ENCODE peak calls at places on chromosomes 11 and 22, in five cellular contexts. One of them, this sample, is unnamed.

GRCh38 chr11:70019576-70020011 is 58.5 kb upstream of the ANO1 start:
- DNase-seq in fibroblast of lung: no peak
- DNase-seq in ACHN: no peak
- DNase-seq in NCI-H1092: no peak
- DNase-seq in naive thymus-derived CD4-positive, alpha-beta T cell: no peak
- DNase-seq in this sample: no peak

GRCh38 chr11:62138630-62139425 is 15.0 kb downstream of the INCENP start:
- DNase-seq in fibroblast of lung: no peak
- DNase-seq in ACHN: no peak
- DNase-seq in NCI-H1092: no peak
- DNase-seq in naive thymus-derived CD4-positive, alpha-beta T cell: no peak
- DNase-seq in this sample: no peak

GRCh38 chr22:39643311-39644083 is 72.9 kb downstream of the CACNA1I start:
- DNase-seq in fibroblast of lung: no peak
- DNase-seq in ACHN: no peak
- DNase-seq in NCI-H1092: no peak
- DNase-seq in naive thymus-derived CD4-positive, alpha-beta T cell: no peak
- DNase-seq in this sample: no peak

GRCh38 chr11:134677338-134677948 is 265.4 kb upstream of the B3GAT1 start:
- DNase-seq in fibroblast of lung: no peak
- DNase-seq in ACHN: no peak
- DNase-seq in NCI-H1092: no peak
- DNase-seq in naive thymus-derived CD4-positive, alpha-beta T cell: no peak
- DNase-seq in this sample: no peak

GRCh38 chr22:50445071-50445879 is 29.6 kb downstream of the SBF1 start:
- DNase-seq in fibroblast of lung: no peak
- DNase-seq in ACHN: no peak
- DNase-seq in NCI-H1092: no peak
- DNase-seq in naive thymus-derived CD4-positive, alpha-beta T cell: peak; percentile 31
- DNase-seq in this sample: no peak

GRCh38 chr11:67370351-67371076 is 2.9 kb downstream of the CLCF1 start:
- DNase-seq in fibroblast of lung: peak; percentile 85
- DNase-seq in ACHN: no peak
- DNase-seq in NCI-H1092: no peak
- DNase-seq in naive thymus-derived CD4-positive, alpha-beta T cell: no peak
- DNase-seq in this sample: no peak

GRCh38 chr22:39220450-39220849 is 24.3 kb downstream of the PDGFB start:
- DNase-seq in fibroblast of lung: no peak
- DNase-seq in ACHN: no peak
- DNase-seq in NCI-H1092: no peak
- DNase-seq in naive thymus-derived CD4-positive, alpha-beta T cell: no peak
- DNase-seq in this sample: no peak

GRCh38 chr11:31808268-31808667 is 2.9 kb downstream of the PAX6 start:
- DNase-seq in fibroblast of lung: no peak
- DNase-seq in ACHN: no peak
- DNase-seq in NCI-H1092: no peak
- DNase-seq in naive thymus-derived CD4-positive, alpha-beta T cell: no peak
- DNase-seq in this sample: no peak

GRCh38 chr11:77046060-77046501 is 11.9 kb downstream of the B3GNT6 start:
- DNase-seq in fibroblast of lung: no peak
- DNase-seq in ACHN: peak; percentile 42
- DNase-seq in NCI-H1092: no peak
- DNase-seq in naive thymus-derived CD4-positive, alpha-beta T cell: peak; percentile 66
- DNase-seq in this sample: no peak

GRCh38 chr11:80297808-80298460 is 857.1 kb upstream of the TENM4 start:
- DNase-seq in fibroblast of lung: peak; percentile 90
- DNase-seq in ACHN: peak; percentile 22
- DNase-seq in NCI-H1092: no peak
- DNase-seq in naive thymus-derived CD4-positive, alpha-beta T cell: no peak
- DNase-seq in this sample: no peak

GRCh38 chr11:69034123-69034522 is 14.6 kb upstream of the TPCN2 start:
- DNase-seq in fibroblast of lung: no peak
- DNase-seq in ACHN: no peak
- DNase-seq in NCI-H1092: no peak
- DNase-seq in naive thymus-derived CD4-positive, alpha-beta T cell: no peak
- DNase-seq in this sample: no peak

GRCh38 chr11:20158597-20159257 is 1.5 kb downstream of the DBX1 start:
- DNase-seq in fibroblast of lung: peak; percentile 71
- DNase-seq in ACHN: peak; percentile 57
- DNase-seq in NCI-H1092: no peak
- DNase-seq in naive thymus-derived CD4-positive, alpha-beta T cell: no peak
- DNase-seq in this sample: no peak

GRCh38 chr11:45054956-45055355 is 91.5 kb upstream of the PRDM11 start:
- DNase-seq in fibroblast of lung: no peak
- DNase-seq in ACHN: no peak
- DNase-seq in NCI-H1092: no peak
- DNase-seq in naive thymus-derived CD4-positive, alpha-beta T cell: no peak
- DNase-seq in this sample: no peak

GRCh38 chr11:47033439-47033838 is 96.9 kb downstream of the CSTPP1 start:
- DNase-seq in fibroblast of lung: no peak
- DNase-seq in ACHN: no peak
- DNase-seq in NCI-H1092: no peak
- DNase-seq in naive thymus-derived CD4-positive, alpha-beta T cell: no peak
- DNase-seq in this sample: no peak

GRCh38 chr11:46369458-46370152 is 11.9 kb upstream of the MDK start:
- DNase-seq in fibroblast of lung: peak; percentile 69
- DNase-seq in ACHN: peak; percentile 78
- DNase-seq in NCI-H1092: no peak
- DNase-seq in naive thymus-derived CD4-positive, alpha-beta T cell: no peak
- DNase-seq in this sample: no peak

GRCh38 chr11:125062931-125063428 is at the start of gene SLC37A2:
- DNase-seq in fibroblast of lung: peak; percentile 49
- DNase-seq in ACHN: peak; percentile 38
- DNase-seq in NCI-H1092: peak; percentile 12
- DNase-seq in naive thymus-derived CD4-positive, alpha-beta T cell: peak; percentile 11
- DNase-seq in this sample: peak; percentile 41

GRCh38 chr22:35567794-35568193 is 27.2 kb downstream of the RASD2 start:
- DNase-seq in fibroblast of lung: no peak
- DNase-seq in ACHN: no peak
- DNase-seq in NCI-H1092: no peak
- DNase-seq in naive thymus-derived CD4-positive, alpha-beta T cell: no peak
- DNase-seq in this sample: no peak

GRCh38 chr11:125170406-125171031 is 6.0 kb downstream of the PKNOX2 start:
- DNase-seq in fibroblast of lung: peak; percentile 97
- DNase-seq in ACHN: no peak
- DNase-seq in NCI-H1092: no peak
- DNase-seq in naive thymus-derived CD4-positive, alpha-beta T cell: no peak
- DNase-seq in this sample: peak; percentile 49

GRCh38 chr11:87092159-87092558 is 54.4 kb downstream of the TMEM135 start:
- DNase-seq in fibroblast of lung: peak; percentile 67
- DNase-seq in ACHN: no peak
- DNase-seq in NCI-H1092: no peak
- DNase-seq in naive thymus-derived CD4-positive, alpha-beta T cell: no peak
- DNase-seq in this sample: no peak

GRCh38 chr22:31139866-31140716 is at the start of gene PLA2G3:
- DNase-seq in fibroblast of lung: peak; percentile 62
- DNase-seq in ACHN: no peak
- DNase-seq in NCI-H1092: peak; percentile 71
- DNase-seq in naive thymus-derived CD4-positive, alpha-beta T cell: no peak
- DNase-seq in this sample: no peak

GRCh38 chr11:5123802-5124521 is 14.2 kb downstream of the OR52A5 start:
- DNase-seq in fibroblast of lung: peak; percentile 77
- DNase-seq in ACHN: peak; percentile 66
- DNase-seq in NCI-H1092: peak; percentile 19
- DNase-seq in naive thymus-derived CD4-positive, alpha-beta T cell: peak; percentile 26
- DNase-seq in this sample: peak; percentile 85

GRCh38 chr11:14041040-14041439 is 78.5 kb downstream of the SPON1 start:
- DNase-seq in fibroblast of lung: peak; percentile 35
- DNase-seq in ACHN: peak; percentile 4
- DNase-seq in NCI-H1092: no peak
- DNase-seq in naive thymus-derived CD4-positive, alpha-beta T cell: no peak
- DNase-seq in this sample: no peak

GRCh38 chr22:44311855-44312170 is 938 bp downstream of the SHISAL1 start:
- DNase-seq in fibroblast of lung: peak; percentile 15
- DNase-seq in ACHN: no peak
- DNase-seq in NCI-H1092: no peak
- DNase-seq in naive thymus-derived CD4-positive, alpha-beta T cell: no peak
- DNase-seq in this sample: no peak

GRCh38 chr11:31001432-31001831 is 368.1 kb downstream of the DCDC1 start:
- DNase-seq in fibroblast of lung: no peak
- DNase-seq in ACHN: no peak
- DNase-seq in NCI-H1092: no peak
- DNase-seq in naive thymus-derived CD4-positive, alpha-beta T cell: no peak
- DNase-seq in this sample: no peak

GRCh38 chr11:101435406-101435805 is 148.4 kb downstream of the TRPC6 start:
- DNase-seq in fibroblast of lung: no peak
- DNase-seq in ACHN: no peak
- DNase-seq in NCI-H1092: no peak
- DNase-seq in naive thymus-derived CD4-positive, alpha-beta T cell: no peak
- DNase-seq in this sample: no peak

GRCh38 chr11:134752964-134753804 is 341.1 kb upstream of the B3GAT1 start:
- DNase-seq in fibroblast of lung: no peak
- DNase-seq in ACHN: no peak
- DNase-seq in NCI-H1092: no peak
- DNase-seq in naive thymus-derived CD4-positive, alpha-beta T cell: no peak
- DNase-seq in this sample: no peak

GRCh38 chr22:41217553-41218157 is 12.5 kb downstream of the L3MBTL2 start:
- DNase-seq in fibroblast of lung: peak; percentile 96
- DNase-seq in ACHN: no peak
- DNase-seq in NCI-H1092: peak; percentile 46
- DNase-seq in naive thymus-derived CD4-positive, alpha-beta T cell: peak; percentile 50
- DNase-seq in this sample: peak; percentile 58

This sample was measured in tibial nerve.